ENCODE peak calls at places on chromosomes 12 and 14, in four cellular contexts. V is GM10248; I is CD4-positive, alpha-beta T cell; C is lower lobe of right lung. L is an unnamed sample.

GRCh38 chr12:91262023-91262676 is 79.5 kb upstream of the DCN start:
- DNase-seq in I (no peak), C (no peak), V (no peak), L (no peak)

GRCh38 chr12:25052191-25053020 is 103.5 kb upstream of the BCAT1 start:
- DNase-seq in I (peak; percentile 54), V (peak; percentile 60), C (no peak), L (peak; percentile 94)

GRCh38 chr14:91286530-91286937 is 42.0 kb upstream of the GPR68 start:
- DNase-seq in V (peak; percentile 79), I (peak; percentile 85), C (peak; percentile 73), L (peak; percentile 76)

GRCh38 chr14:75823334-75823733 is 158.5 kb downstream of the TGFB3 start:
- DNase-seq in C (no peak), I (no peak), V (no peak), L (no peak)

GRCh38 chr14:91996951-91997371 is 42.9 kb downstream of the TRIP11 start:
- DNase-seq in I (no peak), C (no peak), V (peak; percentile 29), L (peak; percentile 45)

GRCh38 chr12:97960741-97961608 is 498.4 kb downstream of the RMST start:
- DNase-seq in V (peak; percentile 20), I (no peak), C (no peak), L (peak; percentile 59)

GRCh38 chr12:4174417-4174816 is 99.1 kb upstream of the CCND2 start:
- DNase-seq in V (no peak), I (no peak), C (no peak), L (no peak)

GRCh38 chr14:71001742-71002141 is 94.5 kb downstream of the PCNX1 start:
- DNase-seq in I (no peak), V (no peak), C (no peak), L (no peak)

GRCh38 chr14:102320033-102320660 is 601 bp downstream of the ZNF839 start:
- DNase-seq in V (peak; percentile 43), I (peak; percentile 54), C (peak; percentile 58), L (peak; percentile 54)

GRCh38 chr12:107760207-107760816 is 625 bp downstream of the PRDM4 start:
- DNase-seq in C (peak; percentile 58), V (peak; percentile 34), I (peak; percentile 42), L (peak; percentile 45)

GRCh38 chr12:37547611-37548010 is 769.0 kb upstream of the ALG10B start:
- DNase-seq in C (no peak), V (no peak), I (no peak), L (no peak)

GRCh38 chr12:100404769-100405407 is 48.0 kb downstream of the SLC17A8 start:
- DNase-seq in V (peak; percentile 32), I (no peak), C (peak; percentile 53), L (peak; percentile 72)

GRCh38 chr14:92846162-92846897 is 52.2 kb downstream of the GOLGA5 start:
- DNase-seq in C (no peak), V (peak; percentile 71), I (no peak), L (peak; percentile 75)

GRCh38 chr12:101707131-101707782 is 9.8 kb downstream of the CHPT1 start:
- DNase-seq in C (no peak), I (no peak), V (no peak), L (no peak)

GRCh38 chr14:68800361-68800760 is 7.5 kb upstream of the ZFP36L1 start:
- DNase-seq in I (no peak), C (no peak), V (no peak), L (no peak)

GRCh38 chr14:49598182-49598478 is 610 bp upstream of the LRR1 start:
- DNase-seq in V (no peak), I (no peak), C (no peak), L (no peak)

GRCh38 chr12:113049976-113050742 is 6.4 kb upstream of the DTX1 start:
- DNase-seq in C (no peak), I (no peak), V (no peak), L (peak; percentile 63)

GRCh38 chr14:52327374-52328226 is 13.5 kb downstream of the PTGER2 start:
- DNase-seq in V (no peak), I (no peak), C (no peak), L (peak; percentile 32)

GRCh38 chr14:106790189-106791036 is 1264.0 kb downstream of the TMEM121 start:
- DNase-seq in V (peak; percentile 77), I (peak; percentile 75), C (peak; percentile 83), L (peak; percentile 76)

GRCh38 chr12:116610971-116611541 is 51.9 kb downstream of the MAP1LC3B2 start:
- DNase-seq in C (no peak), I (no peak), V (no peak), L (peak; percentile 13)

GRCh38 chr12:93573552-93574223 is 1.2 kb downstream of the SOCS2 start:
- DNase-seq in C (no peak), I (no peak), V (no peak), L (peak; percentile 10)

GRCh38 chr14:94043111-94043755 is 17.1 kb downstream of the OTUB2 start:
- DNase-seq in V (no peak), I (no peak), C (no peak), L (no peak)

GRCh38 chr12:108630481-108631207 is 3.0 kb downstream of the SELPLG start:
- DNase-seq in V (no peak), I (peak; percentile 32), C (no peak), L (no peak)

GRCh38 chr12:126064028-126064427 is 998.8 kb downstream of the AACS start:
- DNase-seq in C (no peak), I (no peak), V (no peak), L (no peak)

GRCh38 chr12:126067930-126068329 is 1002.7 kb downstream of the AACS start:
- DNase-seq in C (no peak), V (no peak), I (no peak), L (no peak)

DNA sequence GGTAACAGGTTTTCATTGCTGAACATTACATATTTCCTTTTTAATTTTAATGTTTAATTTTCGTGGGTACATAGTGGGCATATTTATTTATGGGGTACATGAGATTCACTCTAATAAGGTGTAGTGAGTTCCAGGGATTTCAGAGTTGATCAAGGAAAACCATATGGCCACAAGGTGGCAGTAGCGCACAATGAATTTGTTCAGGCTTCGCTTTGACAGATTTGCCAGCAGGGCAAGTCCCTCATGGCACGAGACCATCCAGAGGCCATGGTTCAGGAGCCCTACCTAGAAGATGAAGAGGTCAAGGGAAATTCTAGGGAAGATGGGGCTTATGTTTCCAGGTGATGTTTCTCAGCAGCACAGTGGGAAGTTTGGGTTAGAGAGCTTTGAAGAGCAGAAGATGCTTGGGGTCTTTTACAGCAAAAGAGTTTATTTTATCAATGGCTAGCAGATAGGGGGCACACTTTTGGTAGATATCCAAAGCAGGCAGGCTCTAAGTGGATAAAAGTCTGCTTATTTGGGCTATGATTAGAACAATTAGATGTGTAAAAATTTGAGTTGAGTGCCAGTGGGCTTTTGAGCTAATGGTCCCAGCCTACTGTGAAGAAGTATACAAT is 1004.4 kb downstream of the AACS start:
- DNase-seq in I (no peak), C (no peak), V (peak; percentile 13), L (peak; percentile 70)
- TF ChIP-seq CTCF in I (no peak), C (peak; percentile 49), V (peak; percentile 52), L (peak; percentile 59)

GRCh38 chr12:122399592-122400373 is 22.7 kb downstream of the CLIP1 start:
- DNase-seq in I (peak; percentile 53), V (peak; percentile 77), C (peak; percentile 77), L (peak; percentile 87)
- TF ChIP-seq CTCF in I (peak; percentile 79), V (peak; percentile 60), C (peak; percentile 70), L (peak; percentile 59)

DNA sequence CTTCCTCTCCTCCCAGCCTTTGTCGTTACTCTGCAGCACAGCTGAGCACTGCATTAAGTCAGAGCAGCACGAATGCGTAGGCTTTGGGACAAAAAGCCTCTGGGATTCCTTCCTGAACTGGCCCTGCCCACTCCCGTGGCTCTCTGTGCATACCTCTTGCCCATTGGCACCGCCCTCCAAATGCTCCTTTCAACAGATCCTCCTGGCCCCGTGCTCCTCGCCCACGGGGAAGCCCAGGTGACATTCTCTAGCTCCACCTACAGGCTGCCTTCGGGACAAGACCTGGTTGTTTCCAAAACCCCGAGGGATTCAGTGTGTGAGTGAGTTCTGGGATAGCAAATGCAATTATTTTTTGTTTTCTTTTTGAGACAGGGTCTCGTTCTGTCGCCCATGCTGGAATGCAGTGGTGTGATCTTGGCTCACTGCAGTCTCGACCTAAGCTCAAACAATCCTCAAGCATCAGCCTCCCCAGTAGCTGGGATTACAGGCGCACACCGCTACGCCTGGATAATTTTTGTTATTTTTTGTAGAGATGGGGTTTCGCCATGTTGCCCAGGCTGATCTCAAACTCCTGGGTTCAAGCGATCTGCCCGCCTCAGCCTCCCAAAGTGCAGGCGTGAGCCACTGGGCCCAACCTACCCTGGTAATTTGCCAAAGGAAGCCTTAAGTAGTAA is 17.9 kb upstream of the TDRD9 start:
- DNase-seq in I (peak; percentile 70), C (peak; percentile 94), V (peak; percentile 82), L (peak; percentile 65)
- TF ChIP-seq CTCF in I (peak; percentile 94), C (peak; percentile 80), V (peak; percentile 82), L (peak; percentile 75)

GRCh38 chr12:17216156-17216555 is 610.2 kb upstream of the LMO3 start:
- DNase-seq in I (no peak), V (no peak), C (no peak), L (no peak)

GRCh38 chr12:17214910-17215309 is 608.9 kb upstream of the LMO3 start:
- DNase-seq in C (no peak), V (no peak), I (no peak), L (no peak)

GRCh38 chr12:17215754-17216153 is 609.8 kb upstream of the LMO3 start:
- DNase-seq in C (no peak), I (no peak), V (no peak), L (no peak)
- TF ChIP-seq CTCF in C (no peak), I (no peak), V (no peak), L (no peak)